ENCODE peak calls at places on chromosomes 4 and X, in six cellular contexts. A, Z, J, S, G and W are unnamed samples.

GRCh38 chr4:41339812-41340809 is 83.4 kb downstream of the UCHL1 start:
- DNase-seq in S (peak), A (no peak), G (no peak), J (no peak), Z (no peak), W (no peak)

GRCh38 chr4:45650545-45650944 is 473.3 kb downstream of the GABRG1 start:
- DNase-seq in Z (no peak), S (no peak), J (no peak), G (no peak), A (no peak), W (no peak)

GRCh38 chrX:44698328-44698727 is 145.5 kb upstream of the DUSP21 start:
- DNase-seq in G (no peak), J (no peak), S (no peak), A (no peak), Z (no peak), W (no peak)

GRCh38 chr4:34181311-34181808 is 2063.0 kb downstream of the ARAP2 start:
- DNase-seq in G (no peak), Z (no peak), A (peak), S (no peak), J (no peak), W (no peak)

GRCh38 chr4:160159457-160159856 is 1056.6 kb downstream of the RAPGEF2 start:
- DNase-seq in S (no peak), Z (no peak), J (no peak), G (no peak), A (no peak), W (no peak)

GRCh38 chr4:2843909-2844584 is 403 bp downstream of the ADD1 start:
- DNase-seq in G (no peak), S (no peak), J (peak), Z (peak), A (no peak), W (no peak)

GRCh38 chr4:121698119-121698732 is 1.4 kb upstream of the ANXA5 start:
- DNase-seq in A (no peak), G (no peak), Z (no peak), S (no peak), J (no peak), W (no peak)

GRCh38 chr4:8050555-8051206 is 107.9 kb downstream of the ABLIM2 start:
- DNase-seq in J (no peak), S (peak), A (no peak), G (no peak), Z (no peak), W (no peak)

GRCh38 chr4:10273030-10273429 is 156.4 kb upstream of the WDR1 start:
- DNase-seq in J (no peak), G (no peak), S (no peak), Z (no peak), A (no peak), W (no peak)

GRCh38 chr4:138611721-138612120 is 369.6 kb upstream of the SLC7A11 start:
- DNase-seq in G (no peak), Z (no peak), A (no peak), J (no peak), S (no peak), W (no peak)

GRCh38 chrX:150035531-150035930 is 97.2 kb upstream of the EOLA2 start:
- DNase-seq in J (no peak), G (no peak), A (no peak), S (no peak), Z (no peak), W (no peak)

GRCh38 chr4:70197842-70198241 is 2.3 kb downstream of the ODAM start:
- DNase-seq in A (peak), Z (no peak), J (no peak), G (no peak), S (no peak), W (no peak)

GRCh38 chr4:141610365-141610764 is 26.0 kb upstream of the IL15 start:
- DNase-seq in Z (no peak), S (no peak), J (no peak), A (no peak), G (no peak), W (no peak)

GRCh38 chr4:6914448-6914847 is 4.8 kb downstream of the TBC1D14 start:
- DNase-seq in G (no peak), Z (no peak), S (no peak), A (no peak), J (no peak), W (no peak)

GRCh38 chr4:15851969-15852368 is 73.8 kb downstream of the CD38 start:
- DNase-seq in A (no peak), J (no peak), G (no peak), S (no peak), Z (no peak), W (no peak)

GRCh38 chr4:71752383-71753042 is 31.4 kb downstream of the GC start:
- DNase-seq in A (no peak), J (no peak), Z (no peak), G (no peak), S (no peak), W (no peak)

GRCh38 chr4:55075823-55076418 is 49.5 kb downstream of the KDR start:
- DNase-seq in J (no peak), A (no peak), G (no peak), S (no peak), Z (no peak), W (no peak)

GRCh38 chrX:6299724-6300123 is 71.1 kb upstream of the NLGN4X start:
- DNase-seq in S (no peak), A (no peak), J (no peak), Z (no peak), G (no peak), W (no peak)

GRCh38 chrX:39336709-39337294 is 535.5 kb downstream of the MID1IP1 start:
- DNase-seq in J (peak), Z (peak), G (no peak), A (no peak), S (no peak), W (no peak)

GRCh38 chr4:33013280-33013679 is 2293.1 kb downstream of the PCDH7 start:
- DNase-seq in S (no peak), A (no peak), J (no peak), G (no peak), Z (no peak), W (no peak)

GRCh38 chrX:2840961-2841360 is 12.2 kb downstream of the GYG2 start:
- DNase-seq in A (no peak), G (no peak), J (no peak), S (no peak), Z (no peak), W (no peak)

GRCh38 chrX:19514791-19515614 is at the start of gene MAP3K15:
- DNase-seq in Z (peak), S (no peak), A (peak), G (no peak), J (peak), W (no peak)

GRCh38 chr4:182918791-182919302 is 1.7 kb upstream of the DCTD start:
- DNase-seq in J (peak), S (no peak), G (no peak), Z (peak), A (no peak), W (peak)

GRCh38 chrX:13253223-13253622 is 66.6 kb downstream of the ATXN3L start:
- DNase-seq in A (no peak), G (no peak), S (no peak), Z (no peak), J (no peak), W (no peak)

GRCh38 chr4:128345650-128346049 is 58.0 kb upstream of the PGRMC2 start:
- DNase-seq in G (no peak), J (no peak), Z (no peak), A (no peak), S (no peak), W (no peak)